ENCODE peak calls at places on chromosomes 16 and 17, in six cellular contexts. J, U, F, O, T and G are unnamed samples.

GRCh38 chr16:21720533-21720932 is 56.8 kb downstream of the OTOA start:
- DNase-seq in J (no peak), U (no peak), F (no peak), O (no peak), T (no peak), G (no peak)

GRCh38 chr16:67917140-67917851 is 14.4 kb downstream of the CTRL start:
- DNase-seq in J (no peak), U (no peak), F (no peak), O (no peak), T (no peak), G (no peak)

GRCh38 chr16:2206420-2206779 is 1.1 kb downstream of the MLST8 start:
- DNase-seq in J (no peak), U (no peak), F (no peak), O (no peak), T (no peak), G (no peak)

GRCh38 chr16:1281517-1281916 is 25.6 kb downstream of the TPSD1 start:
- DNase-seq in J (no peak), U (no peak), F (no peak), O (no peak), T (no peak), G (peak)

GRCh38 chr16:51577621-51578303 is 426.7 kb upstream of the SALL1 start:
- DNase-seq in J (peak), U (no peak), F (peak), O (no peak), T (no peak), G (no peak)

GRCh38 chr16:554640-555413 is 5.4 kb upstream of the PRR35 start:
- DNase-seq in J (peak), U (no peak), F (no peak), O (no peak), T (no peak), G (no peak)

GRCh38 chr16:75068075-75068474 is 48.5 kb downstream of the LDHD start:
- DNase-seq in J (no peak), U (no peak), F (no peak), O (no peak), T (no peak), G (no peak)

GRCh38 chr16:71360378-71360777 is 1.9 kb downstream of the CALB2 start:
- DNase-seq in J (peak), U (no peak), F (no peak), O (no peak), T (no peak), G (no peak)

GRCh38 chr17:28447396-28447760 is 26.1 kb upstream of the SLC13A2 start:
- DNase-seq in J (no peak), U (no peak), F (no peak), O (no peak), T (no peak), G (no peak)

GRCh38 chr16:82050909-82051357 is 15.9 kb downstream of the HSD17B2 start:
- DNase-seq in J (no peak), U (no peak), F (no peak), O (no peak), T (no peak), G (no peak)

GRCh38 chr17:6092923-6093468 is 22.8 kb downstream of the WSCD1 start:
- DNase-seq in J (no peak), U (no peak), F (no peak), O (no peak), T (no peak), G (no peak)

GRCh38 chr17:70881093-70881492 is 711.8 kb downstream of the KCNJ2 start:
- DNase-seq in J (no peak), U (no peak), F (no peak), O (no peak), T (no peak), G (no peak)

GRCh38 chr16:11896776-11897175 is 19.0 kb downstream of the GSPT1 start:
- DNase-seq in J (peak), U (no peak), F (no peak), O (no peak), T (no peak), G (no peak)

GRCh38 chr16:8631373-8631772 is 9.9 kb downstream of the METTL22 start:
- DNase-seq in J (no peak), U (no peak), F (no peak), O (no peak), T (no peak), G (no peak)

GRCh38 chr17:78241277-78242023 is 10.0 kb downstream of the TMEM235 start:
- DNase-seq in J (peak), U (no peak), F (peak), O (no peak), T (no peak), G (no peak)

GRCh38 chr16:78428193-78428592 is 328.7 kb downstream of the WWOX start:
- DNase-seq in J (no peak), U (no peak), F (no peak), O (no peak), T (no peak), G (no peak)

GRCh38 chr17:44829558-44830358 is at the start of gene GJC1:
- DNase-seq in J (peak), U (no peak), F (peak), O (peak), T (no peak), G (peak)

GRCh38 chr17:64777413-64778101 is 115.5 kb upstream of the SMURF2 start:
- DNase-seq in J (no peak), U (peak), F (no peak), O (no peak), T (no peak), G (no peak)

GRCh38 chr16:80824623-80825364 is 20.4 kb upstream of the CDYL2 start:
- DNase-seq in J (peak), U (peak), F (no peak), O (no peak), T (no peak), G (no peak)
- TF ChIP-seq CTCF in J (peak), U (peak), F (peak), O (peak), T (no peak), G (peak)

DNA sequence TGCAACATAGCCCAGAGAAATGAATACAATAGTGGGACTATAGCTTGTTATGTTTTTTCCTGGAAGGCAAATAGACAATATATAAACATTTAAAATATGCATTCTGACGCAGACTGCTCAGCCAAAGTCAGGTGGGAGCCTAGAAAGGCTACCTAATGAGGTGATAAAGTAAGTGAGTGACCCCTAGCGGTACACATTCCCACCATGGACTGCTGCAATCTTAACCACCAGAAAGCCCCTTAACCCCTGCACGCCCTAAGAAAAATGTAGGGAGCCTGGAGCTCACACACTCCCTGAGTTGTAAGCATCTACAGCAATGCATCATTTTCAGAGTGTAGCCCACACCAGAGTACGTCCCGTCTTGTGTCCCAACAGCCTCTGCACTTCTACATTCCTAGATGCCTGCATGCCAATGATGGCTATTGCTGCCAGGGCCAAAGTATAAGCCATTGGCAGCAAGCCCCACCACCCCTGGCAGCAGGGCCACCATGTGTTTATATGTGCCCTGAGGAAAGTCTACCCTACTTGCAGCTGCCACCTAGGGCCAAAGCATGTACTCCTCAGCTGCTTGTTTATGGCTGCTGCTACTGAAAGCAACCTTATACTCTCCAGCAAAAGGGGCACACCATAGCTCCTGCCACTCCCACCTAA is 127.6 kb downstream of the KIF2B start:
- DNase-seq in J (no peak), U (no peak), F (peak), O (no peak), T (no peak), G (no peak)
- TF ChIP-seq CTCF in J (no peak), U (no peak), F (peak), O (no peak), T (no peak), G (peak)

DNA sequence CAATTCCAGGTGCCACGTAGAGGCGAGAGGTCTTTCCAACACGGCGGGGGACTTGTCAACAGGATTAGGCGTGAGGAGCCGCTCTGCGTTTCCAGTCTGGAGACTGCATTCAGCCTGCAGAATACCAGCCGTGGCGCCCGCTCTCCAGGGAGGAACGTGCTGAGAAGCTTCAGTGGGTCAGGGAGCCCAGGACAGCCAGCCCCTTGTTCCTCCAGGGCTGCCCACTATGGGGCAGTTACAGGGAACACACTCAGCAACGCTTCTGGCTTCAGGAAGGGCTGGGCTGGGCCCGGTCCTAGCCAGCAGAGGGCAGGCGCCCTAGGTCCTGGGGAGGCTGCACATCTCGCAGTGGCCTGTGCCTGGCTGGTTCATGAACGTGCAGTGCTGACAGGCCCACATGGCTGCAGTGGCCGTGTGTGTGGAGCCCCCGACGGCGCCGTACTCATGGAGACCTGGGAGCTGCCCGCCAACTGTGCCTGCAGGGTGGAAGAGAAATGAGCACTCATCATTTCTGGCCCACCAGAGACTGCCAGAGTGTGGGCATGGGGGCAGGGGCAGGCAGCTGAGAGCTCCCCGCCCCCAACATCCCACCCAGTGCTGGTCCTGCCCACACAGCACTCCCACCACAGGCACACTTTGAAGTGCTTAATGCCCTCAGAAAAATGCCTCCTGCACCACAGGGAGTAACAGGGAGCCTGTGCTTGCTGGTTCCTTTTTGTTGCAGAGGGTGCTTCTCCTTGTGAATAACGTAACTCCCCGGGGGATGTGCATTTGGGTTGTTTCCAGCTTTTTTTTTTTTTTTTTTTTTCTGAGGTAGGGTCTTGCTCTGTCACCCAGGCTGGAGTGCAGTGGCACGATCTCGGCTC is 7.0 kb upstream of the FAAP100 start:
- DNase-seq in J (no peak), U (no peak), F (peak), O (no peak), T (no peak), G (peak)
- TF ChIP-seq CTCF in J (peak), U (no peak), F (peak), O (peak), T (no peak), G (peak)

GRCh38 chr16:68972720-68973119 is 129.4 kb downstream of the TANGO6 start:
- DNase-seq in J (peak), U (no peak), F (peak), O (no peak), T (no peak), G (no peak)
- TF ChIP-seq CTCF in J (peak), U (no peak), F (peak), O (peak), T (no peak), G (peak)

DNA sequence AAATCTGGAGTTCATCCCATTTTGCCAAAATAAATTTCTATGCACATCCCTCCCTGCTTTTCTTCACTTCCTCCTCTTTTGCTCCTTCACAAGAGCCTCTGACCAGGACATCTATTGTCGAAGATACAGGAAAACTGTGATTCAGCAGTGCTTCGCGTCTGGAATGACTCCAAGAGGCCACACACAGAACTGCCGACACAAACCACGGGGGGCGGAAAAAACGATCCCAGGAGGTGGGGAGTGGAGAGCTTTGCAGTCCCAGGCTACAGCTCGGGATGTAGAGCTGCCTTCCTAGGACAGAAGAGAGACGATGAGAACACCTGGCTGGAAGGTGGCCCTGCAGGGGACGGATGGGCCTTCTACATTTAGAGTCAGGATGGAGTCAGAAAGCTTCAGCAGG is 102.8 kb downstream of the XYLT1 start:
- DNase-seq in J (peak), U (no peak), F (peak), O (no peak), T (no peak), G (no peak)
- TF ChIP-seq CTCF in J (peak), U (no peak), F (peak), O (peak), T (no peak), G (peak)

GRCh38 chr17:17849147-17849820 is 12.5 kb upstream of the SREBF1 start:
- DNase-seq in J (peak), U (peak), F (no peak), O (no peak), T (peak), G (no peak)

GRCh38 chr17:17851603-17852002 is 14.8 kb upstream of the SREBF1 start:
- DNase-seq in J (no peak), U (no peak), F (no peak), O (no peak), T (no peak), G (no peak)

GRCh38 chr17:17848311-17848710 is 11.5 kb upstream of the SREBF1 start:
- DNase-seq in J (no peak), U (no peak), F (no peak), O (no peak), T (no peak), G (no peak)

GRCh38 chr17:17851101-17851500 is 14.3 kb upstream of the SREBF1 start:
- DNase-seq in J (no peak), U (no peak), F (no peak), O (no peak), T (no peak), G (no peak)

DNA sequence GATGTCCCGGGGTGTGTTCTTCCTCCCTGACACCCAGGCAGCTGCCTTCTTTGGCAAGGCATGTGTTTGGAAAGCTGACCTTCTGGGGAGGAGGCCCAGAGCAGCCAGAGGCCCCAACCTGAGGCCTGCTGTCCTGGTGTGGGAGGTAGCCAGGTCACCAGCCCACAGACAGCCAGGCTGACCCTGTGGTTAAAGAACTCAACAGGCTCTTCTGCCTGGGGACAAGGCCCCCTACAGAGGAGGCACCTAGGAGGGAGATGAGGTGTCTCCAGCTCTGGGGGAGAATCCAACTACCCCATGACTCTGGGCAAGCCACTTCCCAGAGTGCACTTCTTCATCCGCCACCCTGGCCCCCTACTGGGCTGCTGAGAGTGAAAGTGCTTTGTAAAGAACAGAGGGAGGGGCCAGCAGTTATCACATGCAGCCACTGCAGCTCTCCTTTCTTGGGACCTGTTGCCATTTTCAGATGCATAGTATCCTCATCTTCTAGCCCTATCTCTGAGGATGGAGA is 13.1 kb upstream of the SREBF1 start:
- DNase-seq in J (peak), U (no peak), F (peak), O (no peak), T (no peak), G (no peak)
- TF ChIP-seq CTCF in J (no peak), U (no peak), F (no peak), O (peak), T (no peak), G (peak)

GRCh38 chr17:75875940-75876189 is 2.5 kb downstream of the TRIM47 start:
- DNase-seq in J (no peak), U (no peak), F (no peak), O (no peak), T (no peak), G (no peak)

GRCh38 chr17:75876190-75876937 is 2.0 kb downstream of the TRIM47 start:
- DNase-seq in J (no peak), U (peak), F (peak), O (no peak), T (no peak), G (no peak)

GRCh38 chr17:75877752-75878173 is 618 bp downstream of the TRIM47 start:
- DNase-seq in J (peak), U (peak), F (peak), O (peak), T (no peak), G (no peak)

GRCh38 chr17:75878174-75878998 is at the start of gene TRIM47:
- DNase-seq in J (peak), U (peak), F (peak), O (no peak), T (no peak), G (no peak)

GRCh38 chr17:75876938-75877751 is 1.2 kb downstream of the TRIM47 start:
- DNase-seq in J (peak), U (peak), F (peak), O (peak), T (peak), G (no peak)
- TF ChIP-seq CTCF in J (peak), U (no peak), F (no peak), O (no peak), T (no peak), G (no peak)

DNA sequence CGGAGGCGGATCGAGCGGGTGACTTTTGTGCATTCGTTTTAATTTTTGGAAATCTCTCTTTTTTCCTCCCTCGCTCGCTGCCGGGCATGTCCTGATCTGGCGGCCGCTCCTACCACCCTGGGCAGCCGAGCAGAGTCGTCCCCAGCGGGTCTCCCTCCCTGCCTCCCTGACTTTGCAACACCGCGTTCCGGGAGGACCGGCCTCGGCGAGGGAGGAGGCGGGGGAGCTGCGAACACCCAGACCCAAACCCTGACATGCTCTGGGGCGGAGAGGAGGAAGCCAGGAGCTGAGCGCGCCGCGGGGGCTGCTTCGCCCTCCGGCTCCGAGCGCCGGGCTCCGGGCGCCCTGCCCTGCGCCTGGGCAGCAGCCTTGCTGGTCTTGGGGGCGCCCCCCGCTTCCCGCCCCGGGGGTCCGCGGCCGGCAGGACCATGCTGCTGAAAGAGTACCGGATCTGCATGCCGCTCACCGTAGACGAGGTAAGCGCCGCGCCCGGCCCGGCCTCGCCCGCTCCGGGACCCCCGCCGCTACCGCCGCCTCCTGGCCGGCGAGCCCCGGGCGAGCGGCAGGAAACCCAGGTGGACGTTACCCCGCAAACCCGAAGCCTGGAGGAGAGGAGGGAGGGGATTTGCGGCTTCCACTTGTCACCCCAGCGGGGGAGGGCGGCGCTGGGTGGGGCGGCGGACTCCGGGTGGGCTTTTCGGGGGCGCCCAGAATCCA is 804 bp downstream of the PITPNC1 start:
- DNase-seq in J (peak), U (peak), F (peak), O (peak), T (peak), G (peak)
- TF ChIP-seq CTCF in J (peak), U (peak), F (no peak), O (peak), T (no peak), G (no peak)

GRCh38 chr17:7223375-7223774 is 3.6 kb downstream of the ACADVL start:
- DNase-seq in J (no peak), U (no peak), F (no peak), O (no peak), T (no peak), G (no peak)
- TF ChIP-seq CTCF in J (no peak), U (no peak), F (no peak), O (no peak), T (no peak), G (no peak)

DNA sequence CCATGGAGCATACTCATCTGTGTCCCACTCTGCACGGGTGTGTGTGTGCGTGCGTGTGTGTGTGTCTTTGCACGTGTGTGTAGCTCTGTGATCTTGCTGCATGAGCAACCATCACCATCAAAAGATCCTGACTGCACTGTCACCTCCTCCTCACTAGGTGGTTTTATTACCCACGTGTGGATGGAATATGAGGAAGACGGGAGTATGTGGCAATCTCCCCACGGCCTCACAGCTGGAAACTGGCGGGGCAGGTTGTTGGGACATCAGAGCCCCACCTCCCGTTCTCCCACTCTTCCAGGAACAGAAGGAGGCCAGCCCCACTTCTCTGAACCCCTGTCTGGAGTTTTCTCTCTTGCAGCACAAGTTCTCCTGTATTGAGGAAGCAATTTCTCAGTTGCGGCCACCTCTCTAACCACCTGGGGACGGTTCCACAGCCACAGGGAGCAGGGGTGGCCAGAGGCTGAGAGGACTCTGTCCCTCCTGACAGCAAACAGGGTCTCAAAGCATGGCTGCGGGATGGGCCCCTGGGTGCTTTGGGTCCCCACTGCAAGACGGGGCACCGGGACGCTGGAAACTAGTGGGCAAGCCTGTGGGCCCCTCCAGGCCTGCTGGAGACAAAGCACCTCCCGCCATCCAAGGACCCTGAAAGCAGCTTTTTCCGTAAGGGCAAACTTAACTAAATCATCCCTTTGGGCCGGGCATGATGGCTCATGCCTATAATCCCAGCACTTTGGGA is 27.9 kb upstream of the ATP2C2 start:
- DNase-seq in J (no peak), U (peak), F (no peak), O (no peak), T (peak), G (no peak)
- TF ChIP-seq CTCF in J (no peak), U (no peak), F (no peak), O (no peak), T (no peak), G (peak)